ENCODE peak calls at places on chromosomes 4 and X, in nine cellular contexts. J is Peyer's patch; G is right atrium auricular region; V is naive thymus-derived CD4-positive, alpha-beta T cell; Y is MM.1S; Z is PC-9; X is CD4-positive, alpha-beta memory T cell; M is IMR-90; L is lower lobe of right lung. O is an unnamed sample.
A peak's percentile ranks its signal among the peaks of the same experiment; 100 is the strongest.

GRCh38 chrX:133689997-133690599 is 274.8 kb upstream of the GPC4 start:
- DNase-seq in J (no peak), G (no peak), V (no peak), Y (no peak), Z (no peak), X (no peak), M (no peak), L (no peak), O (no peak)

GRCh38 chr4:67886281-67886680 is 2.5 kb upstream of the TMPRSS11D start:
- DNase-seq in J (no peak), G (no peak), V (no peak), Y (no peak), Z (no peak), X (no peak), M (peak; percentile 61), L (no peak), O (no peak)

GRCh38 chr4:173217727-173218126 is 49.1 kb downstream of the GALNT7 start:
- DNase-seq in J (no peak), G (no peak), V (no peak), Y (no peak), Z (peak; percentile 79), X (no peak), M (peak; percentile 83), L (no peak), O (no peak)

GRCh38 chr4:109213056-109213455 is 89.4 kb downstream of the COL25A1 start:
- DNase-seq in J (no peak), G (no peak), V (no peak), Y (no peak), Z (no peak), X (no peak), M (no peak), L (no peak), O (no peak)

GRCh38 chr4:161990721-161991120 is 173.1 kb downstream of the FSTL5 start:
- DNase-seq in J (no peak), G (no peak), V (no peak), Y (no peak), Z (no peak), X (no peak), M (no peak), L (no peak), O (no peak)

GRCh38 chr4:39576268-39576667 is 49.0 kb upstream of the UGDH start:
- DNase-seq in J (no peak), G (no peak), V (no peak), Y (no peak), Z (no peak), X (no peak), M (peak; percentile 27), L (no peak), O (no peak)

GRCh38 chr4:27278615-27279014 is 418.0 kb downstream of the STIM2 start:
- DNase-seq in J (no peak), G (no peak), V (no peak), Y (peak; percentile 46), Z (no peak), X (no peak), M (peak; percentile 7), L (no peak), O (no peak)

GRCh38 chrX:15471016-15471415 is 22.1 kb downstream of the PIR start:
- DNase-seq in J (peak; percentile 52), G (peak; percentile 72), V (peak; percentile 53), Y (peak; percentile 54), Z (peak; percentile 64), X (peak; percentile 42), M (peak; percentile 65), L (peak; percentile 47), O (peak; percentile 65)

GRCh38 chrX:19888419-19888879 is 1.0 kb upstream of the SH3KBP1 start:
- DNase-seq in J (no peak), G (no peak), V (peak; percentile 60), Y (peak; percentile 37), Z (peak; percentile 70), X (peak; percentile 58), M (peak; percentile 77), L (no peak), O (no peak)

GRCh38 chr4:158163941-158164665 is 8.7 kb downstream of the GASK1B start:
- DNase-seq in J (no peak), G (no peak), V (no peak), Y (no peak), Z (no peak), X (no peak), M (no peak), L (no peak), O (no peak)

GRCh38 chr4:130395871-130396270 is 1299.9 kb downstream of the C4orf33 start:
- DNase-seq in J (no peak), G (no peak), V (no peak), Y (no peak), Z (no peak), X (no peak), M (peak; percentile 89), L (no peak), O (no peak)

DNA sequence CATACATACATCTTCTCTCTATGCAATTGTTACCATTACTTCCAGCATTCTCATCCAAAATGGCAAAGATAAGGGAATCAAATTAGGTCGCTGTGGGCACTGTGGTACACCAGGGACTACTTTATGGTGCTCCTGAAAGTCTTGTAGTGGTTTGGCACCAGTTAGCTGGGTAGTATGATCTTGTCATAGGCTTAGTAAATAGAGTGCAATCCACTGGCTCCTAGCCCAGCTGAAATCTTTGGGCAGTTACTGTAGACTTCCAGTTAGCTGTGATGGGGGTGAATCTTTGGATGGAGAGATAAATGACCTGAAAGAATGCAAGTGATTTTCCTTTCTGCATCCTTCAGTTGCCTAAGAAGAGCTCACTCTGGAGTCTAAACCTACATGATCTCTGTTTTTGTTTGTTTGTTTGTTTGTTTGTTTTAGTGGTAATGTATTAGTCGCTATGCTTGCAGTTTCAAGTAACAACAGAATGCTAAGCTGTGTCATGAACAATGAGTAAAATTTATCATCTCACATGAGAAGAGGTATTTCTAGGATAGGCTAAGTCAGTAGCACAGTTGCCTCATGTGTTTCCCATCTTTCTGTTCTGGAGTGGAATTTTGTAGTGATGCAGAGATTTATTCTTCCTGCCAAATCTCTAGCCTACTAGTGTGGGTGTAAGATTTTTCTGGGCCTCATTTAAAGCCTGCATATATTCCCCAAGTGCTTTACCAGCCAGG is 24.2 kb downstream of the HERC3 start:
- DNase-seq in J (no peak), G (no peak), V (no peak), Y (no peak), Z (no peak), X (no peak), M (peak; percentile 77), L (no peak), O (no peak)
- H3K4me1 ChIP-seq in J (no peaks in the 10 kb centered on the region), G (peaks cover 3% of the 10 kb centered on the region), V (peaks cover 25% of the 10 kb centered on the region), Y (no peaks in the 10 kb centered on the region), Z (peaks cover 40% of the 10 kb centered on the region), X (peaks cover 39% of the 10 kb centered on the region), M (peaks cover 11% of the 10 kb centered on the region), L (peaks cover 26% of the 10 kb centered on the region), O (peaks cover 52% of the 10 kb centered on the region)

DNA sequence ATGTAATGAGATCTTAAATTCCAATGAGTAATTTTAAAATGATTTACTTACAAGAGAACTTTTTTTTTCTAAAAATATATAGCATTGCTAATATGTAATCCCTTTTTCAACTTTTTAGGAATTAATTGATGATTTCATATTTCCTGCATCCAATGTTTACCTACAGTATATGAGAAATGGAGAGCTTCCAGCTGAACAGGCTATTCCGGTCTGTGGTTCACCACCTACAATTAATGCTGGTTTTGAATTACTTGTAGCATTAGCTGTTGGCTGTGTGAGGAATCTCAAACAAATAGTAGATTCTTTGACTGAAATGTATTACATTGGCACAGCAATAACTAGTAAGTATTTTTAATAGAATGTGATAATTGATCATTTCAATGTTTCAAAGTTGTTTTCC is 113.2 kb downstream of the USP9X start:
- DNase-seq in J (no peak), G (no peak), V (no peak), Y (no peak), Z (peak; percentile 72), X (no peak), M (no peak), L (no peak), O (no peak)
- H3K36me3 ChIP-seq in J (peaks cover 37% of the 10 kb centered on the region), G (peaks cover 62% of the 10 kb centered on the region), V (peaks cover 55% of the 10 kb centered on the region), Y (no peaks in the 10 kb centered on the region), Z (no peaks in the 10 kb centered on the region), X (peaks cover 9% of the 10 kb centered on the region), M (peaks cover 22% of the 10 kb centered on the region), L (peaks cover 72% of the 10 kb centered on the region), O (peaks cover 4% of the 10 kb centered on the region)

GRCh38 chr4:42359686-42360085 is 37.6 kb upstream of the SHISA3 start:
- DNase-seq in J (no peak), G (no peak), V (no peak), Y (no peak), Z (no peak), X (no peak), M (peak; percentile 45), L (no peak), O (no peak)
- H3K4me3 ChIP-seq in J (no peak overlapping the region), G (no peak overlapping the region), V (no peak overlapping the region), Y (no peak overlapping the region), Z (no peak overlapping the region), X (no peak overlapping the region), M (peak overlapping the region; percentile 41), L (peak overlapping the region; percentile 20), O (peak overlapping the region; percentile 14)

GRCh38 chr4:80185787-80186548 is 11.3 kb upstream of the PRDM8 start:
- DNase-seq in J (no peak), G (no peak), V (no peak), Y (no peak), Z (no peak), X (no peak), M (peak; percentile 35), L (no peak), O (no peak)

GRCh38 chr4:80184791-80185756 is 12.2 kb upstream of the PRDM8 start:
- DNase-seq in J (no peak), G (no peak), V (no peak), Y (peak; percentile 23), Z (no peak), X (no peak), M (no peak), L (no peak), O (no peak)

GRCh38 chr4:80182237-80182866 is 15.0 kb upstream of the PRDM8 start:
- DNase-seq in J (no peak), G (no peak), V (no peak), Y (no peak), Z (no peak), X (no peak), M (no peak), L (no peak), O (no peak)

GRCh38 chr4:80184053-80184790 is 13.1 kb upstream of the PRDM8 start:
- DNase-seq in J (peak; percentile 86), G (peak; percentile 78), V (peak; percentile 91), Y (peak; percentile 84), Z (no peak), X (peak; percentile 91), M (peak; percentile 82), L (peak; percentile 89), O (peak; percentile 83)

DNA sequence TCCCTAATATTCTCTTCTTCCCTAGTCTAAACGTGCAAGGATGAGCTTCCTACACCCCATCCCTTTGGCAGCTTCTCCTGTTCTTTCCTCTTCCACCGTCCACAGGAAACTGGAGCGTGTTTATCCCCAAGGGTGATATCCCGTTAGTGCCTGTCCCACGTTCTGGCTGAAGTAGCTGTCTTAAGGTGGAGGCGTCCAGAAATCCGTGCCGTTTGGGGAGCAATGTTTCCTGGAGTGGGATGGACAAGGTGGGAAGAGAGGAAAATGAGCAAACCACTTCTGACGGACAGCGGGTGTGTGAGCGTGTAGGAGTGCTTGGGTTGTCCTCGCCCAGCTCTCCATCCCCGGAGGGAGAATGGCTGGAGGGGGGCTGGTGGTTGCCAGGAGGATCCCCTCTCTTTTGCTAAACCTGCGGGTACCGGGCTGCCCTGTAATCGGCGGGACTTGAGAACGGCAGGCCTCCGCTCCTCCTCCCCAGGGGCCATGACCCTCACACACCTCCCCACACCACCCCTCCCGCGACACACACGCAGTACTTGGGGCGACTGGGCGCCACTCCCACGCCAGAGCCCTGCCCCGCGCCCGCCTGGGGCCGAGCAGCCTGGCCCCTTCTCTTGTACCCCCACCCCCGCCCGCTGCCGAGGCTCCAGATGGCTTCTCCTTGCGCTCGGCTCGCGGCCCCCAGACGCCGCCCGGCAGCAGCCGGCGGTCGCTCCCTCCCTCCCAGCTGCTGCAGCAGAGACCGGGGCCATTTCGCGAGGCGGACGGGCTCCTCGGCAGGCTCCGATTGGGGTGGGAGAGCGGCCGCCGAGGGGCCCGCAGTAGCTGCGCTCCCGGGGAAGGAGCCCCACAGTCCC is 13.9 kb upstream of the PRDM8 start:
- DNase-seq in J (no peak), G (no peak), V (no peak), Y (no peak), Z (no peak), X (no peak), M (no peak), L (peak; percentile 53), O (no peak)
- H3K4me1 ChIP-seq in J (peaks cover 5% of the 10 kb centered on the region), G (no peaks in the 10 kb centered on the region), V (peaks cover 28% of the 10 kb centered on the region), Y (no peaks in the 10 kb centered on the region), Z (no peaks in the 10 kb centered on the region), X (peaks cover 50% of the 10 kb centered on the region), M (peaks cover 9% of the 10 kb centered on the region), L (peaks cover 33% of the 10 kb centered on the region), O (peaks cover 46% of the 10 kb centered on the region)

O was measured in stomach.